ENCODE peak calls at places on chromosome 7, in eight cellular contexts. V, M, C, S, J, N, Y and Q are unnamed samples.

GRCh38 chr7:55109384-55110167 is 90.8 kb downstream of the EGFR start:
- DNase-seq in M (no peak), Y (no peak), J (peak), N (peak), S (peak), V (no peak), C (peak), Q (no peak)

GRCh38 chr7:2886900-2887299 is 42.8 kb upstream of the GNA12 start:
- DNase-seq in S (peak), Y (peak), N (peak), M (no peak), C (peak), V (peak), J (no peak), Q (no peak)

GRCh38 chr7:71633571-71634008 is 501.6 kb downstream of the GALNT17 start:
- DNase-seq in S (peak), V (no peak), N (peak), J (no peak), M (no peak), Y (no peak), C (peak), Q (no peak)

GRCh38 chr7:16929146-16929762 is 47.5 kb upstream of the AGR3 start:
- DNase-seq in Y (no peak), C (no peak), V (no peak), N (no peak), J (no peak), S (no peak), M (no peak), Q (no peak)

GRCh38 chr7:98364220-98364619 is 36.7 kb downstream of the BAIAP2L1 start:
- DNase-seq in N (no peak), S (no peak), M (no peak), V (no peak), C (no peak), Y (no peak), J (no peak), Q (no peak)

GRCh38 chr7:80705164-80705781 is 66.8 kb downstream of the CD36 start:
- DNase-seq in V (no peak), S (no peak), C (no peak), M (no peak), J (no peak), N (no peak), Y (no peak), Q (no peak)

GRCh38 chr7:7265676-7266075 is 83.3 kb downstream of the C1GALT1 start:
- DNase-seq in C (no peak), J (no peak), Y (no peak), V (no peak), S (no peak), N (no peak), M (no peak), Q (no peak)

GRCh38 chr7:102834466-102834865 is 78.3 kb upstream of the LRRC17 start:
- DNase-seq in J (no peak), Y (no peak), N (no peak), V (no peak), C (no peak), S (no peak), M (no peak), Q (no peak)

GRCh38 chr7:130135208-130136205 is 65.2 kb downstream of the KLHDC10 start:
- DNase-seq in Y (no peak), V (no peak), C (peak), N (peak), S (no peak), J (no peak), M (no peak), Q (no peak)

GRCh38 chr7:22565315-22565811 is 65.4 kb upstream of the STEAP1B start:
- DNase-seq in M (no peak), N (no peak), J (no peak), C (peak), Y (no peak), S (peak), V (peak), Q (peak)

GRCh38 chr7:29401827-29402226 is 161.8 kb upstream of the PRR15 start:
- DNase-seq in Y (no peak), V (no peak), N (no peak), J (no peak), M (no peak), S (no peak), C (no peak), Q (no peak)

GRCh38 chr7:2663960-2664359 is 24.0 kb upstream of the AMZ1 start:
- DNase-seq in M (no peak), J (no peak), C (no peak), S (no peak), Y (no peak), V (no peak), N (no peak), Q (no peak)

GRCh38 chr7:67348171-67348570 is 351.5 kb downstream of the TYW1 start:
- DNase-seq in V (no peak), S (no peak), J (no peak), Y (no peak), N (no peak), M (no peak), C (no peak), Q (no peak)

GRCh38 chr7:133230591-133231194 is 22.2 kb upstream of the EXOC4 start:
- DNase-seq in Y (peak), J (no peak), M (no peak), S (peak), V (peak), C (peak), N (peak), Q (no peak)

GRCh38 chr7:11636274-11636673 is 195.7 kb downstream of the THSD7A start:
- DNase-seq in C (no peak), S (no peak), N (no peak), J (no peak), V (no peak), Y (no peak), M (no peak), Q (no peak)

GRCh38 chr7:77415822-77416620 is at the start of gene GSAP:
- DNase-seq in M (peak), J (no peak), N (peak), V (no peak), S (no peak), Y (peak), C (no peak), Q (peak)

GRCh38 chr7:45863715-45864114 is 9.2 kb downstream of the CCDC201 start:
- DNase-seq in M (no peak), V (no peak), C (no peak), J (no peak), S (no peak), Y (no peak), N (no peak), Q (no peak)

GRCh38 chr7:144391823-144392255 is 11.7 kb downstream of the NOBOX start:
- DNase-seq in V (peak), C (peak), J (peak), S (peak), M (no peak), N (peak), Y (no peak), Q (no peak)

GRCh38 chr7:70640266-70640833 is 491.6 kb upstream of the GALNT17 start:
- DNase-seq in N (no peak), S (no peak), V (no peak), Y (no peak), M (no peak), C (peak), J (no peak), Q (no peak)

GRCh38 chr7:141342664-141343400 is 208.4 kb upstream of the AGK start:
- DNase-seq in Y (no peak), N (no peak), S (no peak), J (no peak), V (no peak), M (no peak), C (peak), Q (no peak)

GRCh38 chr7:140983802-140984201 is 30.9 kb downstream of the MRPS33 start:
- DNase-seq in S (peak), C (no peak), V (no peak), N (no peak), J (no peak), M (no peak), Y (no peak), Q (no peak)

GRCh38 chr7:139846297-139846696 is 17.2 kb downstream of the TBXAS1 start:
- DNase-seq in Y (no peak), C (no peak), S (no peak), N (no peak), V (no peak), J (no peak), M (no peak), Q (no peak)

GRCh38 chr7:82194011-82194410 is 249.6 kb downstream of the CACNA2D1 start:
- DNase-seq in M (no peak), C (peak), N (peak), V (no peak), S (peak), J (no peak), Y (no peak), Q (no peak)

GRCh38 chr7:36658603-36659516 is 65.4 kb downstream of the AOAH start:
- DNase-seq in V (peak), Y (no peak), S (peak), M (no peak), N (no peak), J (no peak), C (peak), Q (no peak)

GRCh38 chr7:108001759-108002725 is 919 bp downstream of the LAMB1 start:
- DNase-seq in Y (no peak), C (no peak), M (no peak), V (no peak), N (no peak), S (no peak), J (no peak), Q (peak)

GRCh38 chr7:51299391-51300133 is 17.0 kb downstream of the COBL start:
- DNase-seq in C (no peak), N (no peak), J (no peak), S (no peak), M (no peak), V (peak), Y (no peak), Q (no peak)

GRCh38 chr7:99397632-99397983 is 10.8 kb downstream of the PDAP1 start:
- DNase-seq in C (no peak), V (no peak), M (no peak), Y (no peak), N (no peak), S (no peak), J (no peak), Q (no peak)

GRCh38 chr7:148079206-148079605 is 511.4 kb upstream of the C7orf33 start:
- DNase-seq in Y (no peak), C (no peak), M (no peak), N (no peak), S (no peak), V (no peak), J (no peak), Q (no peak)

GRCh38 chr7:87574630-87575029 is 26.1 kb downstream of the ABCB1 start:
- DNase-seq in V (no peak), N (no peak), M (no peak), S (peak), J (no peak), Y (no peak), C (peak), Q (no peak)

GRCh38 chr7:47908726-47909125 is 39.5 kb downstream of the PKD1L1 start:
- DNase-seq in M (no peak), N (no peak), Y (no peak), C (no peak), S (no peak), J (no peak), V (no peak), Q (no peak)

GRCh38 chr7:149495785-149496641 is 1.6 kb downstream of the ZNF746 start:
- DNase-seq in Y (no peak), J (peak), N (peak), V (peak), S (peak), M (peak), C (peak), Q (peak)

GRCh38 chr7:110358028-110358427 is 732.9 kb upstream of the LRRN3 start:
- DNase-seq in V (no peak), M (no peak), C (peak), J (no peak), N (no peak), S (no peak), Y (no peak), Q (no peak)